ENCODE peak calls at places on chromosomes 5 and 9, in four cellular contexts. F is WTC11, D is K562, E is HepG2. T is an unnamed sample.

GRCh38 chr9:84294551-84294950 is 46.0 kb downstream of the SLC28A3 start:
- DNase-seq in F (peak), E (no peak), D (peak), T (peak)

GRCh38 chr5:6820851-6821479 is 107.7 kb downstream of the TENT4A start:
- DNase-seq in E (peak), D (peak), F (peak), T (peak)

GRCh38 chr9:113580041-113580953 is 116.8 kb downstream of the RGS3 start:
- DNase-seq in E (no peak), D (no peak), F (no peak), T (no peak)

GRCh38 chr5:150263801-150264621 is 25.6 kb downstream of the CAMK2A start:
- DNase-seq in F (no peak), D (no peak), E (no peak), T (peak)

GRCh38 chr9:112043423-112043822 is 131.7 kb downstream of the SUSD1 start:
- DNase-seq in F (no peak), D (no peak), E (no peak), T (no peak)

GRCh38 chr9:89426389-89426961 is 71.4 kb downstream of the SEMA4D start:
- DNase-seq in E (no peak), F (no peak), D (no peak), T (no peak)

GRCh38 chr5:119417891-119418781 is 34.2 kb upstream of the HSD17B4 start:
- DNase-seq in D (no peak), E (no peak), F (no peak), T (no peak)

GRCh38 chr5:37552770-37553719 is 173.9 kb downstream of the WDR70 start:
- DNase-seq in F (no peak), D (peak), E (no peak), T (no peak)

GRCh38 chr9:114172981-114173833 is 17.9 kb downstream of the COL27A1 start:
- DNase-seq in D (no peak), E (peak), F (no peak), T (no peak)

GRCh38 chr9:107472581-107473335 is 16.8 kb downstream of the KLF4 start:
- DNase-seq in D (no peak), E (no peak), F (no peak), T (no peak)

GRCh38 chr9:33065157-33066076 is 11.1 kb downstream of the SMU1 start:
- DNase-seq in E (no peak), F (no peak), D (no peak), T (no peak)

GRCh38 chr5:116756531-116756930 is 181.9 kb upstream of the SEMA6A start:
- DNase-seq in E (no peak), F (no peak), D (no peak), T (no peak)

GRCh38 chr5:155299342-155300006 is 285.9 kb downstream of the KIF4B start:
- DNase-seq in E (no peak), D (no peak), F (no peak), T (no peak)
- TF ChIP-seq NR3C1 in E (no peak), D (no peak), F (no peak), T (no peak)

GRCh38 chr5:78187172-78187571 is 107.3 kb downstream of the AP3B1 start:
- DNase-seq in E (no peak), D (no peak), F (no peak), T (no peak)
- TF ChIP-seq NR3C1 in E (no peak), D (no peak), F (no peak), T (no peak)

DNA sequence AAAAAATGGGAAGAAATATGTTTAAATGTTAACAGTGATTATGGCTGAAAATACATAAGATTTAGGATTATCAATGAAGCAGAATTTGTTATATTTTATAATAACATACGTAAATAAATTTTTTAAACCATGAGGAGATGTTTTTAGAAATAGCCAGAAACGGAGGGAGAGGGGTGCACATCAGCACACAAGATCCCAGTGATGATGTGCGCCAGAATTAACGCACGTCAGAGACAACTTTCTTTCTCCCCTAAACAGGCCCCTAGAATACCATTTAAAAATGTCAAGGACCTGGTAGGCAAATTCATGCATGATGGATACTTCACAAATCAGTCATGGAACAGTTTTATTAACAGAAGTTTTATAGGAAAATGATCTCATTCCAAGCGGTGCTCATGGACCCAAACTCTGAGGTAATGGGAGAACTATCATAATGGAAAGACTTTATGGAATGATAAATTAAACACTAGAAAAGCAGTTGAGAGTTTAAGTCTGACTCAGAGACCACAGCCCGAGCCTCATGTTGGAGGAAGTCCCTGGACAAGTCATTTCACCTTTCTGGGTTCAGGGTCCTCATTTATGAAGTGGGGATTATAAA is 258.9 kb upstream of the GAS1 start:
- DNase-seq in F (no peak), D (no peak), E (no peak), T (no peak)
- TF ChIP-seq NR3C1 in F (no peak), D (no peak), E (no peak), T (no peak)

GRCh38 chr5:14447958-14448881 is 133.4 kb upstream of the OTULINL start:
- DNase-seq in D (no peak), F (no peak), E (no peak), T (no peak)

GRCh38 chr5:14450055-14450524 is 131.5 kb upstream of the OTULINL start:
- DNase-seq in E (no peak), D (no peak), F (no peak), T (no peak)

GRCh38 chr5:14445581-14446290 is 135.9 kb upstream of the OTULINL start:
- DNase-seq in D (no peak), E (no peak), F (peak), T (no peak)

GRCh38 chr5:14451866-14452265 is 129.7 kb upstream of the OTULINL start:
- DNase-seq in F (no peak), E (no peak), D (no peak), T (no peak)

GRCh38 chr5:14449052-14449661 is 132.4 kb upstream of the OTULINL start:
- DNase-seq in D (no peak), E (no peak), F (no peak), T (no peak)
- TF ChIP-seq NR3C1 in D (no peak), E (no peak), F (no peak), T (no peak)

GRCh38 chr5:113118765-113119164 is 142.2 kb downstream of the DCP2 start:
- DNase-seq in D (no peak), E (no peak), F (no peak), T (no peak)
- TF ChIP-seq NR3C1 in D (no peak), E (no peak), F (no peak), T (no peak)

GRCh38 chr9:20623021-20623747 is 885 bp upstream of the MLLT3 start:
- DNase-seq in D (no peak), F (peak), E (no peak), T (no peak)
- TF ChIP-seq NR3C1 in D (no peak), F (no peak), E (no peak), T (no peak)

DNA sequence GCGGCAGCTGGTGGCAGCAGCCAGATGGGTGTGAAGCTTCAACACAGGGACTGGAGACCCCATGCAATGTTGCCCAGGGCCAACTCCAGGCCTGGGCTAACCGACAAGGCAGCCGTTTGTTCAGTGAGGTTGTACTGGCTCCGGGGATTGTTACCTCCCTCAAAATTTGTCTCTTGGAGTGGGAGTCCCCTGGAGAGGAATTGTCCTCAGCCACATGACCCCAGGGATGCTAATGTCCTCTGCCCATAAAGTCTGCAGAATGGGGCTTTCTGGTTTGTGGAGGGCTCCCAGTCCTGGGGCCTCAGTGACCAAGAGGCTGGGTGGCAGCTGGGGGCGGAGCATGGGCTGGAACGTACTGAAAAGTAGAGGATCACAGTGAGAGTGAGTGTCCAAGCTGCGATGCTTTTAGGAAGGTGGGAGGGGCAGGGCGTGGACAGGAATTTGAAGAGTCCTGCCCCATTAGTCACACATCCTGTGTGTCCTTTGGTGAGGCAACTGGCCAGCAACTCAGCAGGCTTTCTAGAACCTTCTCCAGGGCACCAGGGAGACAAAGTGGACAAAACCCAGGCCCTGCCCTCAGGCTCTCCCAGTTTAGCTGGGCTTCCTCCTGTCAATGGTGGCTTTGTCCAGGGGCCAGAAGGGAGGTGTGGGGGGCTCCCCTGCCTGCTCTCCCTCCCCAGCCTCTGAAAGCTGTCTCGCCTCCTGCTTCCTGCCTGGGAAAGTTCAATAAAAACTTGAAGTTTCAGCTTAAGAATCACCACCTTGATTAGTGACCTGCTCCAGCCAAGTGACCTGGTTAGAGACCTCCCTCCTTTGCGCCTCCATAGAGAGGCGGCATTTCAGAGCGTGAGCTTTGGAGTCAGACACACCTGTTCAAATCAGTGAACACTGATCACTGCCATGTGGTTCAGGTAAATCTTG is 114.1 kb downstream of the NSG2 start:
- DNase-seq in F (no peak), E (no peak), D (no peak), T (peak)
- TF ChIP-seq NR3C1 in F (no peak), E (no peak), D (no peak), T (no peak)

DNA sequence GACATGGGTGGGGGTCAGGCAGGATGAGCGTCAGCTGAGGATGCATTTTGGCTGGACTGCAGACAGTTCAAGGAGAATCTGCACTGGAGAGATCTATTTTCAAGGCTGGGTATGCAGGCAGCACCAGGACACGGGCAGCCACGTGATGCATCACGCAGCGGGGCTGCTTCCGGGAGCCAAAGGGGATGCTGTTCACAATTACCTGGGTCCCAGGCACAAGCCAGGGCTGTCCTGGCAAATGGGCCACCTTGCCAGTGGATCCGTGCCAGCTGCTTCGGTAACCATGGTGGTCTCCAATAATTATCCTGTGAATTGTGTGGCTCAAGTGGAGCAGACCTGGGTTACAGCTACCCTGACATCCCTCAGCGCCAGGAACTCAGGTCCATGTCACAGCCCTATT is 17.5 kb downstream of the DBH start:
- DNase-seq in F (no peak), E (no peak), D (no peak), T (no peak)
- TF ChIP-seq NR3C1 in F (no peak), E (no peak), D (no peak), T (no peak)

DNA sequence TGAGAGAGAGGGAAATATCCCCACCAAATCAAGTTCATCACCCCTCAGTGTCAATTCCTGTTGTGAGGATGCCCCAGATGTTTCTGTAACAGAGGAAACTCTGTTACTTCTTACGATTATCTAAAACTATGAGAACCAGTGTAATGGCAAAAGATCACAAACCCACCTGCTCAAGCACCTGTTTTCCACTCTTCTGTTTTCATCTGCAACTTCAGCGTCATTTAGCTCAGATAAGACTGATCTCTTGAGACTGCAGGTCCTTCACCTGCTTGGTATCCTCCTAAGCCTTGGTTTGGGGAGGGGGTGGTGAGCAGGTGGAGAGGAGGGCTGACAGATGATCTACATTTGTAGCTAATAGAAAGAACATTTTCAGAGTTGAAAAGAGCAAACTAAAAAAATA is 229.3 kb downstream of the SLF1 start:
- DNase-seq in F (no peak), E (no peak), D (no peak), T (no peak)
- TF ChIP-seq NR3C1 in F (no peak), E (no peak), D (no peak), T (no peak)

T was measured in A549.